ENCODE peak calls at places on chromosomes 12 and 14, in nine cellular contexts. K, H, U, X, R, G, Y, W and L are unnamed samples.

GRCh38 chr12:131555197-131555820 is 155.6 kb upstream of the SFSWAP start:
- DNase-seq in X (no peak), G (no peak), Y (no peak), R (no peak), H (no peak), K (no peak), U (peak; percentile 0), W (no peak), L (no peak)

GRCh38 chr12:60266381-60266852 is 670.6 kb downstream of the SLC16A7 start:
- DNase-seq in W (no peak), H (peak; percentile 56), R (no peak), X (no peak), G (peak; percentile 86), U (peak; percentile 88), K (peak; percentile 26), Y (no peak), L (no peak)

GRCh38 chr14:98269533-98269932 is 1002.5 kb downstream of the BCL11B start:
- DNase-seq in K (no peak), U (no peak), G (no peak), H (no peak), X (no peak), R (no peak), Y (no peak), W (no peak), L (no peak)

GRCh38 chr12:75322464-75322863 is 7.7 kb downstream of the CAPS2 start:
- DNase-seq in K (peak; percentile 74), U (peak; percentile 63), X (no peak), W (no peak), G (peak; percentile 42), H (peak; percentile 15), Y (no peak), R (no peak), L (no peak)

GRCh38 chr14:36424478-36425102 is 95.4 kb downstream of the NKX2-1 start:
- DNase-seq in H (no peak), Y (no peak), R (no peak), X (no peak), U (no peak), W (no peak), K (no peak), G (no peak), L (no peak)

GRCh38 chr12:108567974-108568652 is 5.7 kb downstream of the ISCU start:
- DNase-seq in Y (no peak), K (no peak), H (no peak), R (no peak), U (peak; percentile 72), G (peak; percentile 68), X (no peak), W (no peak), L (no peak)

GRCh38 chr14:91573894-91574837 is 64.1 kb upstream of the PPP4R3A start:
- DNase-seq in G (peak; percentile 30), W (peak; percentile 82), H (peak; percentile 48), U (peak; percentile 52), R (peak; percentile 64), K (peak; percentile 66), Y (peak; percentile 50), X (peak; percentile 58), L (peak; percentile 47)

GRCh38 chr12:83573676-83574075 is 887.0 kb downstream of the TMTC2 start:
- DNase-seq in W (no peak), G (peak; percentile 22), X (no peak), H (peak; percentile 18), K (peak; percentile 16), R (no peak), U (peak; percentile 35), Y (no peak), L (no peak)

GRCh38 chr12:106139422-106140141 is 828 bp upstream of the NUAK1 start:
- DNase-seq in X (peak; percentile 55), H (peak; percentile 69), R (no peak), W (peak; percentile 89), G (peak; percentile 64), Y (no peak), U (peak; percentile 82), K (peak; percentile 85), L (no peak)

GRCh38 chr12:15662983-15663659 is 126.1 kb downstream of the EPS8 start:
- DNase-seq in X (no peak), K (no peak), R (no peak), U (peak; percentile 45), Y (no peak), W (no peak), G (peak; percentile 31), H (peak; percentile 65), L (no peak)

GRCh38 chr12:49693931-49694439 is 13.2 kb downstream of the FMNL3 start:
- DNase-seq in H (no peak), W (no peak), U (peak; percentile 41), Y (no peak), K (peak; percentile 49), G (no peak), X (no peak), R (no peak), L (no peak)

GRCh38 chr12:63276537-63277365 is 125.8 kb upstream of the AVPR1A start:
- DNase-seq in Y (no peak), X (no peak), W (no peak), U (peak; percentile 4), R (peak; percentile 6), G (no peak), H (peak; percentile 15), K (peak; percentile 13), L (no peak)

GRCh38 chr12:39441963-39442894 is 691 bp downstream of the KIF21A start:
- DNase-seq in W (no peak), X (peak; percentile 70), H (peak; percentile 46), G (peak; percentile 15), K (peak; percentile 17), R (peak; percentile 46), U (peak; percentile 48), Y (peak; percentile 6), L (peak; percentile 4)

GRCh38 chr12:124527861-124528561 is 39.4 kb downstream of the NCOR2 start:
- DNase-seq in R (no peak), G (no peak), K (peak; percentile 53), X (no peak), H (no peak), Y (no peak), U (peak; percentile 51), W (no peak), L (no peak)

GRCh38 chr12:106090586-106091411 is 48.0 kb downstream of the NUAK1 start:
- DNase-seq in X (no peak), Y (no peak), K (peak; percentile 87), R (no peak), U (peak; percentile 94), W (no peak), G (peak; percentile 91), H (no peak), L (no peak)

GRCh38 chr12:57213068-57213715 is 3.4 kb upstream of the NXPH4 start:
- DNase-seq in G (peak; percentile 46), K (peak; percentile 86), U (peak; percentile 68), X (peak; percentile 86), H (peak; percentile 89), W (peak; percentile 92), Y (peak; percentile 72), R (peak; percentile 92), L (peak; percentile 81)

GRCh38 chr12:18428416-18428815 is 167.1 kb downstream of the PIK3C2G start:
- DNase-seq in U (peak; percentile 26), H (no peak), R (no peak), Y (no peak), X (no peak), W (no peak), G (peak; percentile 11), K (peak; percentile 10), L (no peak)

GRCh38 chr12:93778306-93778705 is 101.1 kb downstream of the CRADD start:
- DNase-seq in R (no peak), K (peak; percentile 93), G (peak; percentile 76), W (no peak), Y (no peak), U (peak; percentile 75), X (no peak), H (peak; percentile 92), L (no peak)

GRCh38 chr14:104137297-104138097 is 890 bp upstream of the KIF26A start:
- DNase-seq in X (peak; percentile 50), U (peak; percentile 6), K (peak; percentile 15), Y (peak; percentile 34), W (peak; percentile 83), R (peak; percentile 96), G (no peak), H (peak; percentile 42), L (peak; percentile 15)

DNA sequence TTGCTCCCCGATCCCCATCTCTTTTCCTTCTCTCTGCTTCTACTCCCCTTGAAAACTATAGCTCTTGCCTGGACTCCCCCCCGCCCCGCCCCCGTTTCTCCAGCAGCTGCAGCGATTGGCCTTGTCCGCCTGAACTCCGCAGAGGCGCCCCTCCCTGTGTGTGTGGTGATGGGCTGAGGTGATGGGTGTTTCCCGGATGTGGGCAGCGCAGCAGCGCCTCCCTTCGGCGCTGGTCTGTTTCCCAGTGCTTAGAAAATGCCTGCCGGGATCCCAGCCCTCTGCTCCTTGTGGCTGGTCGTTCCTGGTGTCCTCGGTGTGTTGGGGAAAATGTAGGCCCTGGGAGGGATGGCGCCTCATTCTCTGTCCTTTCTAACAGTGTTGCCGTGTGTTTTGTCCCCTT is 43.3 kb downstream of the GALNT8 start:
- DNase-seq in W (peak; percentile 66), K (no peak), G (no peak), U (no peak), X (no peak), Y (no peak), R (no peak), H (peak; percentile 22), L (no peak)
- TF ChIP-seq CTCF in W (peak; percentile 17), K (peak; percentile 2), G (no peak), U (peak; percentile 27), X (no peak), Y (no peak), R (no peak), H (no peak), L (no peak)

GRCh38 chr14:61476105-61476736 is 154.8 kb downstream of the PRKCH start:
- DNase-seq in X (no peak), H (no peak), U (no peak), Y (no peak), R (no peak), G (no peak), W (no peak), K (no peak), L (no peak)
- TF ChIP-seq CTCF in X (no peak), H (no peak), U (no peak), Y (no peak), R (no peak), G (no peak), W (no peak), K (no peak), L (no peak)

GRCh38 chr12:3888654-3889053 is 15.5 kb upstream of the PARP11 start:
- DNase-seq in G (no peak), R (no peak), X (no peak), Y (no peak), K (no peak), W (no peak), H (no peak), U (no peak), L (no peak)
- TF ChIP-seq CTCF in G (no peak), R (no peak), X (no peak), Y (no peak), K (no peak), W (no peak), H (no peak), U (no peak), L (no peak)

DNA sequence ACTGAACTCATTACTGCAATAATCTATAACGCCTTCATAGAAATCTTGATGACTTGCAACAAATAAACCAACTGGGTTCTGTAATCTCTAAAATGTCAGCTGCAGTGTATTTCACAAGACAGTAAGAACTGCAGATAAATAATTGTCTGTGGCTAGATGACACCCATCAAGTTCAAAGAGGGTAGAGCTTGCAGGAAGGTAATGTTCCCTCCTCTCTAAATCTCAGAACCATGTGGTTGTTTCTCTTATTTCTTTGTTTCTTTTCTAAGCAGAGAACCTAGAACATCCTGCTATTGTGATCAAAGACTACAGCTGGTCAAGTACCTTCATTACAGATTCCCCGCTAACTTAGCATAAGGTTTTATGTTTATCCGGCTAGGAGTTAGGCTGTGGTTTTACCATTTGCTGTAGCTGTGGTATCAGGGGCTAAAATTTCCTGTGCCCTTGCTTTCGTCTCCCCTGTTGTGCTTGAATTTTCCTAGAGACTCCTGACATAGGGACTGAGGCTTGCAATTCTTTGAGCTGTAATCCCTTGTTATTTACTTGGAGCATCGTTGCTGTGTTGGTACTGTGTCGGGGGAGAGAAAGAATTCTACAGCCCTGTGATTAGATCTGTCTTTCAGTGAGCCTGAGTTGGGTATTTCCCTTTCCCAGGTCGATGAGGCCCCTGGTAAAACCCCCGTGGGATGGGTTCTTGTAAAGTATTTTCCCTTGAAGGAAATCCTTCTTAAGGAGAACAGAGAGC is 253.1 kb upstream of the BTG1 start:
- DNase-seq in R (peak; percentile 29), Y (no peak), K (no peak), H (no peak), G (no peak), X (no peak), U (no peak), W (no peak), L (no peak)
- TF ChIP-seq CTCF in R (no peak), Y (no peak), K (no peak), H (no peak), G (no peak), X (no peak), U (no peak), W (no peak), L (no peak)